ENCODE peak calls at places on chromosomes 13 and 19, in four cellular contexts. T is fibroblast of lung, E is GM13977, H is HCT116. K is an unnamed sample.

GRCh38 chr19:3507371-3508120 is 1.4 kb downstream of the FZR1 start:
- DNase-seq in T (no peak), E (no peak), H (no peak), K (no peak)

GRCh38 chr13:113534236-113534860 is 43.8 kb upstream of the DCUN1D2 start:
- DNase-seq in T (no peak), E (no peak), H (no peak), K (no peak)

GRCh38 chr13:45162821-45163220 is 38.0 kb downstream of the KCTD4 start:
- DNase-seq in T (peak; percentile 91), E (no peak), H (peak; percentile 76), K (no peak)

GRCh38 chr19:295687-296370 is 4.6 kb upstream of the PLPP2 start:
- DNase-seq in T (no peak), E (no peak), H (no peak), K (no peak)

GRCh38 chr19:46913852-46914430 is 53.1 kb downstream of the ARHGAP35 start:
- DNase-seq in T (peak; percentile 52), E (peak; percentile 28), H (no peak), K (no peak)

GRCh38 chr13:92886535-92887098 is 340.0 kb upstream of the GPC6 start:
- DNase-seq in T (no peak), E (no peak), H (no peak), K (no peak)

GRCh38 chr13:50334944-50335343 is 319.7 kb downstream of the KCNRG start:
- DNase-seq in T (no peak), E (no peak), H (no peak), K (no peak)

GRCh38 chr13:95924389-95924994 is 128.7 kb downstream of the UGGT2 start:
- DNase-seq in T (peak; percentile 77), E (no peak), H (peak; percentile 16), K (no peak)

GRCh38 chr19:45245826-45246225 is 619 bp upstream of the EXOC3L2 start:
- DNase-seq in T (no peak), E (no peak), H (no peak), K (no peak)

GRCh38 chr19:56751078-56751489 is 79.5 kb upstream of the ZNF835 start:
- DNase-seq in T (no peak), E (no peak), H (no peak), K (no peak)

GRCh38 chr13:27635256-27635655 is 13.6 kb downstream of the POLR1D start:
- DNase-seq in T (no peak), E (no peak), H (no peak), K (no peak)

GRCh38 chr13:66665991-66666390 is 564.1 kb downstream of the PCDH9 start:
- DNase-seq in T (peak; percentile 77), E (no peak), H (no peak), K (peak; percentile 1)

GRCh38 chr19:6728346-6728745 is 7.9 kb upstream of the C3 start:
- DNase-seq in T (no peak), E (no peak), H (no peak), K (peak; percentile 51)

GRCh38 chr13:60448907-60449510 is 52.0 kb downstream of the TDRD3 start:
- DNase-seq in T (peak; percentile 76), E (peak; percentile 17), H (peak; percentile 28), K (peak; percentile 53)

GRCh38 chr19:19134687-19135158 is 3.6 kb downstream of the TMEM161A start:
- DNase-seq in T (no peak), E (no peak), H (no peak), K (peak; percentile 48)

GRCh38 chr13:51315658-51316057 is 23.8 kb upstream of the SERPINE3 start:
- DNase-seq in T (peak; percentile 11), E (no peak), H (no peak), K (no peak)

GRCh38 chr13:50448535-50448981 is 394.9 kb downstream of the DLEU7 start:
- DNase-seq in T (no peak), E (no peak), H (no peak), K (no peak)

GRCh38 chr19:21202865-21203494 is 61.1 kb downstream of the ZNF431 start:
- DNase-seq in T (peak; percentile 15), E (peak; percentile 7), H (peak; percentile 32), K (peak; percentile 13)

GRCh38 chr19:33290956-33291622 is 11.2 kb downstream of the CEBPA start:
- DNase-seq in T (no peak), E (no peak), H (no peak), K (no peak)

GRCh38 chr19:8552810-8553209 is 24.4 kb downstream of the MYO1F start:
- DNase-seq in T (peak; percentile 44), E (no peak), H (peak; percentile 75), K (peak; percentile 37)

GRCh38 chr13:105196052-105196451 is 1339.4 kb downstream of the EFNB2 start:
- DNase-seq in T (peak; percentile 39), E (no peak), H (no peak), K (no peak)

GRCh38 chr19:34556500-34556899 is 74.9 kb downstream of the WTIP start:
- DNase-seq in T (no peak), E (no peak), H (peak; percentile 10), K (no peak)

GRCh38 chr19:892243-892996 is 567 bp downstream of the MED16 start:
- DNase-seq in T (no peak), E (peak; percentile 79), H (no peak), K (peak; percentile 40)

GRCh38 chr13:82878536-82878935 is 1003.7 kb downstream of the SLITRK1 start:
- DNase-seq in T (peak; percentile 22), E (no peak), H (no peak), K (no peak)